ENCODE peak calls at places on chromosome 10, in five cellular contexts. T, G, X, U and S are unnamed samples.

GRCh38 chr10:129033354-129033729 is 433.7 kb upstream of the MGMT start:
- DNase-seq in T (no peak), G (no peak), X (no peak), U (no peak), S (no peak)

GRCh38 chr10:132518572-132519381 is 18.8 kb upstream of the INPP5A start:
- DNase-seq in T (no peak), G (no peak), X (peak), U (no peak), S (no peak)

GRCh38 chr10:132374176-132374575 is 22.8 kb upstream of the PWWP2B start:
- DNase-seq in T (no peak), G (no peak), X (no peak), U (no peak), S (no peak)

GRCh38 chr10:124744047-124744687 is at the start of gene FAM53B:
- DNase-seq in T (peak), G (peak), X (peak), U (peak), S (peak)

GRCh38 chr10:88409236-88409635 is 173.9 kb downstream of the RNLS start:
- DNase-seq in T (no peak), G (no peak), X (no peak), U (no peak), S (no peak)

GRCh38 chr10:121281576-121281975 is 316.7 kb downstream of the FGFR2 start:
- DNase-seq in T (no peak), G (no peak), X (no peak), U (no peak), S (no peak)

GRCh38 chr10:71006497-71006896 is 118.1 kb upstream of the PCBD1 start:
- DNase-seq in T (no peak), G (no peak), X (no peak), U (no peak), S (no peak)

GRCh38 chr10:633279-634245 is 55.9 kb downstream of the DIP2C start:
- DNase-seq in T (no peak), G (no peak), X (no peak), U (no peak), S (no peak)

GRCh38 chr10:57955076-57955475 is 312.6 kb downstream of the IPMK start:
- DNase-seq in T (no peak), G (no peak), X (no peak), U (no peak), S (no peak)

GRCh38 chr10:132909491-132910071 is 32.8 kb downstream of the CFAP46 start:
- DNase-seq in T (no peak), G (no peak), X (no peak), U (no peak), S (no peak)